ENCODE peak calls at places on chromosomes 6 and 20, in four cellular contexts. O is HepG2, L is H1, Y is GM12878. T is an unnamed sample.

GRCh38 chr6:70956451-70957283 is at the start of gene B3GAT2:
- DNase-seq in Y (no peak), L (no peak), O (no peak), T (peak)

GRCh38 chr6:15775741-15776140 is 112.9 kb upstream of the DTNBP1 start:
- DNase-seq in O (no peak), Y (no peak), L (no peak), T (no peak)

GRCh38 chr20:33298391-33298790 is 15.4 kb downstream of the BPIFB1 start:
- DNase-seq in O (no peak), L (no peak), Y (no peak), T (no peak)

GRCh38 chr20:40286991-40287531 is 402.0 kb downstream of the MAFB start:
- DNase-seq in Y (no peak), O (no peak), L (no peak), T (no peak)

GRCh38 chr6:2914318-2914660 is 11.2 kb upstream of the SERPINB9 start:
- DNase-seq in O (no peak), Y (no peak), L (no peak), T (no peak)

GRCh38 chr6:16089232-16089843 is 39.5 kb upstream of the MYLIP start:
- DNase-seq in Y (no peak), O (no peak), L (no peak), T (no peak)

GRCh38 chr20:57990396-57990987 is 238.0 kb downstream of the ANKRD60 start:
- DNase-seq in O (no peak), Y (no peak), L (no peak), T (no peak)

GRCh38 chr6:161091972-161092701 is 100.6 kb downstream of the MAP3K4 start:
- DNase-seq in O (no peak), Y (no peak), L (no peak), T (no peak)

GRCh38 chr20:54115172-54115854 is 44.9 kb upstream of the BCAS1 start:
- DNase-seq in O (no peak), Y (no peak), L (no peak), T (no peak)

GRCh38 chr6:130032758-130033323 is 14.5 kb downstream of the L3MBTL3 start:
- DNase-seq in Y (no peak), O (no peak), L (no peak), T (no peak)

GRCh38 chr20:44494266-44494665 is 18.6 kb downstream of the TTPAL start:
- DNase-seq in O (no peak), Y (no peak), L (no peak), T (no peak)

GRCh38 chr6:5287205-5287965 is 26.1 kb downstream of the FARS2 start:
- DNase-seq in L (no peak), O (no peak), Y (no peak), T (peak)

GRCh38 chr6:128358111-128358780 is 162.2 kb downstream of the PTPRK start:
- DNase-seq in L (no peak), O (no peak), Y (no peak), T (no peak)

GRCh38 chr6:33799714-33800113 is 4.1 kb downstream of the MLN start:
- DNase-seq in Y (no peak), L (no peak), O (no peak), T (no peak)

GRCh38 chr6:144185133-144185836 is 35.0 kb downstream of the STX11 start:
- DNase-seq in O (no peak), L (no peak), Y (no peak), T (no peak)

GRCh38 chr6:364609-365540 is 26.7 kb upstream of the IRF4 start:
- DNase-seq in O (no peak), L (no peak), Y (peak), T (no peak)

GRCh38 chr6:365835-366234 is 25.7 kb upstream of the IRF4 start:
- DNase-seq in Y (no peak), O (no peak), L (no peak), T (no peak)

GRCh38 chr6:367891-368630 is 23.5 kb upstream of the IRF4 start:
- DNase-seq in Y (no peak), L (no peak), O (no peak), T (no peak)

GRCh38 chr6:366972-367794 is 24.4 kb upstream of the IRF4 start:
- DNase-seq in L (no peak), O (no peak), Y (no peak), T (no peak)

DNA sequence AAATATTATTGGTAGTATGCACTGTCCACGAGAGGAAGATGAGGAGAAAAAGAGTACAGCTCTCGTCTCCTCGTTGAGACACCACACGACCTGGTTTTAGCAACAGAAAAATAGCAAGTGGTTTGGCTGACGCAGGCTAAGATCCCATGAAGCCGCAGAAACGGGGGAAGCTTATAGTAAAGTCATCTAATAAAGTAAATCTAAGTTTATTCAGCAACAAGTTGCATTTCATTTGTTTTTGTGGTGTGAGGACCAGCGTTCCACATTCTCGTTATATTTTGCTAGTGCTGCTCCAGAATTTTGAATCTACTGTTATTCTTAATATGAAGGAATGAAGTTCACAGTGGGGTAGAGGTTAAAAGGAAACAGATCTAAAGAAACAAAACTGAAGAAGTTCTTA is 25.2 kb upstream of the IRF4 start:
- DNase-seq in L (no peak), Y (no peak), O (no peak), T (no peak)
- H3K9ac ChIP-seq in L (no peak), Y (no peak), O (no peak), T (no peak)

GRCh38 chr20:6835609-6836008 is 68.1 kb downstream of the BMP2 start:
- DNase-seq in L (no peak), O (no peak), Y (no peak), T (no peak)
- TF ChIP-seq ZNF274 in L (no peak), O (no peak), Y (no peak), T (no peak)

GRCh38 chr20:31494131-31494530 is 19.0 kb downstream of the REM1 start:
- DNase-seq in O (peak), L (no peak), Y (no peak), T (no peak)
- TF ChIP-seq SUZ12 in O (no peak), L (no peak), Y (no peak), T (no peak)

GRCh38 chr6:110097443-110097842 is 82.0 kb downstream of the WASF1 start:
- DNase-seq in O (no peak), Y (no peak), L (no peak), T (no peak)
- H3K9ac ChIP-seq in O (no peak), Y (no peak), L (no peak), T (no peak)

DNA sequence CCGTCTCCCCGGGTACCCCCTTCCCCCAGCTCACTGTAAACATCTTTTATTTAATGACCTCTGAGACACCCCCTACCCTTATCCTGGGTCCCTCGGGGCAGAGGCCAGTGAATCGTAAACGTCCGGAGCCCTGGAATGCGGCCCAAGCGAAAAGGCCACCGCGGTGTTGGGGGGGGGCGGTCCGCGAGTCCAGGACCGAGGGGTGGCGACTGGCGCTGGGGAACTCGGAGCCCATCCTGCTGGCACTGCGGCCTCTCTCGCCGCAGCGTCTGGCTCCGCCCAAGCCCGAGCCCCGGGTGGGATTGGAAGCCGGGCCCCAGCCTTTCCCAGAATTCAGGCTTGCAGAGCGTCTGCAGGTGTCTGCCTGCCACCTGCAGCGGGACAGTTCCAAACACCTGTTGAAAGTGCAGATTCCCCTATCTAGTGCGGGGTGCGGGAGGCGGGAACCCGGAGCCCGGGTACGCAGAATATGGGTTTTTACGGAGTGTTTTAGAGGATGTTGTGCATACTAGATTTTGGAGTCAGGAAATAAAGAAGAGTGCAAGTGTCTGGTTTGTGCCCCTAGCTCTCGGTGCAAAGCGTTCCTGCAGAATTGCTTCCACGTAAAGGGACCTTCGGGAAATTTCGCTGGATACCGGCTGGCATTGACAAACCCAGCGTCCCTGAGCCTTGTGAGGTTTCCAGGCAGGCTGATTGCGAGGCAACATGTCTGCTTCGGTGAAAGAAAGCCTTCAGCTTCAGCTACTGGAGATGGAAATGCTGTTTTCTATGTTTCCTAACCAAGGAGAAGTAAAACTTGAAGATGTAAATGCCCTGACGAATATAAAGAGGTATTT is 808 bp downstream of the RWDD2A start:
- DNase-seq in L (peak), O (peak), Y (no peak), T (no peak)
- TF ChIP-seq ZNF274 in L (no peak), O (no peak), Y (no peak), T (no peak)

GRCh38 chr20:6636209-6637159 is 131.0 kb upstream of the BMP2 start:
- DNase-seq in O (peak), Y (no peak), L (no peak), T (no peak)
- TF ChIP-seq SUZ12 in O (no peak), Y (no peak), L (no peak), T (no peak)

T was measured in NT2/D1.